ENCODE peak calls at places on chromosomes 16 and 17, in five cellular contexts. One of them, this sample, is unnamed.

GRCh38 chr17:35765086-35765710 is 4.5 kb downstream of the C17orf50 start:
- DNase-seq in GM20000: no peak
- DNase-seq in mucosa of gallbladder: no peak
- DNase-seq in activated naive CD4-positive, alpha-beta T cell: no peak
- DNase-seq in anterior cingulate cortex: no peak
- DNase-seq in this sample: no peak

GRCh38 chr16:56911771-56912541 is 20.0 kb upstream of the HERPUD1 start:
- DNase-seq in GM20000: peak; percentile 71
- DNase-seq in mucosa of gallbladder: peak; percentile 48
- DNase-seq in activated naive CD4-positive, alpha-beta T cell: no peak
- DNase-seq in anterior cingulate cortex: peak; percentile 37
- DNase-seq in this sample: peak; percentile 78

GRCh38 chr17:20259668-20260067 is 207.7 kb downstream of the LGALS9B start:
- DNase-seq in GM20000: no peak
- DNase-seq in mucosa of gallbladder: no peak
- DNase-seq in activated naive CD4-positive, alpha-beta T cell: no peak
- DNase-seq in anterior cingulate cortex: no peak
- DNase-seq in this sample: no peak

GRCh38 chr17:79053251-79053925 is 21.2 kb upstream of the ENGASE start:
- DNase-seq in GM20000: no peak
- DNase-seq in mucosa of gallbladder: no peak
- DNase-seq in activated naive CD4-positive, alpha-beta T cell: no peak
- DNase-seq in anterior cingulate cortex: no peak
- DNase-seq in this sample: no peak

GRCh38 chr17:2084129-2084765 is 29.3 kb downstream of the HIC1 start:
- DNase-seq in GM20000: no peak
- DNase-seq in mucosa of gallbladder: no peak
- DNase-seq in activated naive CD4-positive, alpha-beta T cell: no peak
- DNase-seq in anterior cingulate cortex: no peak
- DNase-seq in this sample: no peak

GRCh38 chr16:77206533-77206932 is 7.3 kb downstream of the SYCE1L start:
- DNase-seq in GM20000: no peak
- DNase-seq in mucosa of gallbladder: no peak
- DNase-seq in activated naive CD4-positive, alpha-beta T cell: no peak
- DNase-seq in anterior cingulate cortex: no peak
- DNase-seq in this sample: no peak

GRCh38 chr17:76493505-76494167 is 7.6 kb downstream of the RHBDF2 start:
- DNase-seq in GM20000: no peak
- DNase-seq in mucosa of gallbladder: no peak
- DNase-seq in activated naive CD4-positive, alpha-beta T cell: no peak
- DNase-seq in anterior cingulate cortex: no peak
- DNase-seq in this sample: peak; percentile 49

GRCh38 chr16:50246299-50247122 is 19.8 kb upstream of the ADCY7 start:
- DNase-seq in GM20000: peak; percentile 51
- DNase-seq in mucosa of gallbladder: no peak
- DNase-seq in activated naive CD4-positive, alpha-beta T cell: no peak
- DNase-seq in anterior cingulate cortex: no peak
- DNase-seq in this sample: no peak

GRCh38 chr17:3835410-3836229 is 10.4 kb downstream of the NCBP3 start:
- DNase-seq in GM20000: no peak
- DNase-seq in mucosa of gallbladder: no peak
- DNase-seq in activated naive CD4-positive, alpha-beta T cell: no peak
- DNase-seq in anterior cingulate cortex: no peak
- DNase-seq in this sample: no peak

GRCh38 chr17:45575126-45575885 is 84.8 kb upstream of the PLEKHM1 start:
- DNase-seq in GM20000: no peak
- DNase-seq in mucosa of gallbladder: no peak
- DNase-seq in activated naive CD4-positive, alpha-beta T cell: no peak
- DNase-seq in anterior cingulate cortex: no peak
- DNase-seq in this sample: peak; percentile 41

GRCh38 chr16:12092347-12092882 is 115.9 kb downstream of the SNX29 start:
- DNase-seq in GM20000: no peak
- DNase-seq in mucosa of gallbladder: no peak
- DNase-seq in activated naive CD4-positive, alpha-beta T cell: no peak
- DNase-seq in anterior cingulate cortex: no peak
- DNase-seq in this sample: no peak

GRCh38 chr17:81428121-81428515 is 32.9 kb downstream of the BAHCC1 start:
- DNase-seq in GM20000: no peak
- DNase-seq in mucosa of gallbladder: no peak
- DNase-seq in activated naive CD4-positive, alpha-beta T cell: no peak
- DNase-seq in anterior cingulate cortex: peak; percentile 75
- DNase-seq in this sample: no peak

GRCh38 chr17:79793924-79794304 is 3.0 kb downstream of the CBX8 start:
- DNase-seq in GM20000: no peak
- DNase-seq in mucosa of gallbladder: no peak
- DNase-seq in activated naive CD4-positive, alpha-beta T cell: no peak
- DNase-seq in anterior cingulate cortex: no peak
- DNase-seq in this sample: no peak

GRCh38 chr17:63929860-63930766 is 2.0 kb downstream of the CD79B start:
- DNase-seq in GM20000: peak; percentile 1
- DNase-seq in mucosa of gallbladder: peak; percentile 55
- DNase-seq in activated naive CD4-positive, alpha-beta T cell: no peak
- DNase-seq in anterior cingulate cortex: no peak
- DNase-seq in this sample: no peak

GRCh38 chr16:13958438-13958837 is 38.5 kb downstream of the ERCC4 start:
- DNase-seq in GM20000: no peak
- DNase-seq in mucosa of gallbladder: peak; percentile 65
- DNase-seq in activated naive CD4-positive, alpha-beta T cell: no peak
- DNase-seq in anterior cingulate cortex: no peak
- DNase-seq in this sample: no peak

GRCh38 chr16:24879684-24880083 is 33.9 kb downstream of the SLC5A11 start:
- DNase-seq in GM20000: no peak
- DNase-seq in mucosa of gallbladder: no peak
- DNase-seq in activated naive CD4-positive, alpha-beta T cell: no peak
- DNase-seq in anterior cingulate cortex: no peak
- DNase-seq in this sample: no peak

GRCh38 chr17:75272848-75273184 is 1.8 kb upstream of the MIF4GD start:
- DNase-seq in GM20000: no peak
- DNase-seq in mucosa of gallbladder: no peak
- DNase-seq in activated naive CD4-positive, alpha-beta T cell: no peak
- DNase-seq in anterior cingulate cortex: peak; percentile 26
- DNase-seq in this sample: no peak

GRCh38 chr16:57694556-57695377 is at the start of gene DRC7:
- DNase-seq in GM20000: peak; percentile 66
- DNase-seq in mucosa of gallbladder: peak; percentile 66
- DNase-seq in activated naive CD4-positive, alpha-beta T cell: no peak
- DNase-seq in anterior cingulate cortex: peak; percentile 21
- DNase-seq in this sample: peak; percentile 28

GRCh38 chr17:51217946-51218345 is 41.9 kb downstream of the MBTD1 start:
- DNase-seq in GM20000: no peak
- DNase-seq in mucosa of gallbladder: no peak
- DNase-seq in activated naive CD4-positive, alpha-beta T cell: no peak
- DNase-seq in anterior cingulate cortex: no peak
- DNase-seq in this sample: no peak